ENCODE peak calls at places on chromosomes 2 and 18, in seven cellular contexts. I is spleen, X is IMR-90, W is aorta, E is lung, B is K562, V is tibial nerve. T is an unnamed sample.

GRCh38 chr2:95031076-95031725 is 5.7 kb downstream of the MAL start:
- DNase-seq in X (no peak), V (no peak), B (no peak), E (no peak), W (no peak), I (no peak), T (no peak)

GRCh38 chr2:143264851-143265250 is 135.6 kb downstream of the ARHGAP15 start:
- DNase-seq in W (no peak), E (no peak), B (no peak), X (peak; percentile 92), V (no peak), I (no peak), T (no peak)

GRCh38 chr18:12631831-12632477 is 26.0 kb downstream of the SPIRE1 start:
- DNase-seq in V (no peak), W (no peak), E (no peak), X (no peak), I (no peak), B (peak; percentile 21), T (no peak)

GRCh38 chr2:36530178-36530982 is 67.6 kb downstream of the FEZ2 start:
- DNase-seq in X (peak; percentile 88), W (no peak), I (no peak), E (no peak), B (no peak), V (no peak), T (no peak)

GRCh38 chr2:207142461-207142860 is 23.3 kb downstream of the KLF7 start:
- DNase-seq in X (no peak), V (no peak), W (no peak), I (no peak), E (no peak), B (no peak), T (no peak)

GRCh38 chr18:23837591-23837990 is 148.3 kb downstream of the LAMA3 start:
- DNase-seq in W (peak; percentile 52), E (no peak), X (peak; percentile 86), I (no peak), V (no peak), B (no peak), T (peak; percentile 85)

GRCh38 chr2:15807418-15808220 is 132.7 kb upstream of the MYCN start:
- DNase-seq in B (no peak), W (no peak), E (no peak), V (no peak), I (no peak), X (no peak), T (no peak)

GRCh38 chr2:136136921-136137320 is 19.0 kb upstream of the CXCR4 start:
- DNase-seq in W (no peak), V (no peak), X (no peak), E (no peak), B (no peak), I (no peak), T (no peak)

GRCh38 chr2:163551974-163552373 is 183.8 kb downstream of the FIGN start:
- DNase-seq in W (no peak), E (no peak), X (no peak), I (no peak), B (no peak), V (no peak), T (no peak)

GRCh38 chr2:55163258-55163657 is 68.8 kb downstream of the CLHC1 start:
- DNase-seq in V (no peak), I (no peak), E (no peak), W (no peak), X (peak; percentile 71), B (no peak), T (no peak)

GRCh38 chr2:41736105-41736567 is 311.7 kb upstream of the PKDCC start:
- DNase-seq in E (no peak), I (no peak), W (peak; percentile 45), V (no peak), X (no peak), B (no peak), T (peak; percentile 55)

GRCh38 chr2:30410217-30410616 is 36.8 kb upstream of the LCLAT1 start:
- DNase-seq in E (no peak), X (peak; percentile 91), W (no peak), B (no peak), V (no peak), I (no peak), T (peak; percentile 68)

GRCh38 chr2:105744091-105744908 is 412 bp upstream of the NCK2 start:
- DNase-seq in W (peak; percentile 74), I (peak; percentile 94), X (peak; percentile 28), V (no peak), B (peak; percentile 93), E (peak; percentile 60), T (no peak)

GRCh38 chr18:46070232-46070631 is 1.8 kb downstream of the PSTPIP2 start:
- DNase-seq in B (no peak), I (no peak), V (no peak), E (no peak), W (no peak), X (no peak), T (no peak)

GRCh38 chr2:148644885-148645134 is 259 bp downstream of the EPC2 start:
- DNase-seq in V (no peak), W (no peak), E (no peak), I (no peak), B (no peak), X (no peak), T (no peak)

GRCh38 chr2:203928849-203929248 is 7.7 kb upstream of the ICOS start:
- DNase-seq in I (no peak), V (no peak), W (no peak), E (no peak), B (no peak), X (peak; percentile 5), T (no peak)

GRCh38 chr2:219570194-219570923 is 980 bp downstream of the OBSL1 start:
- DNase-seq in V (no peak), X (peak; percentile 19), E (no peak), B (peak; percentile 38), W (peak; percentile 55), I (no peak), T (no peak)

GRCh38 chr2:96241901-96242611 is 23.7 kb downstream of the TMEM127 start:
- DNase-seq in I (peak; percentile 92), W (peak; percentile 80), B (no peak), X (peak; percentile 86), E (peak; percentile 63), V (no peak), T (peak; percentile 65)

GRCh38 chr18:28793911-28794310 is 617.0 kb upstream of the CDH2 start:
- DNase-seq in W (no peak), V (no peak), E (no peak), X (no peak), I (no peak), B (no peak), T (no peak)

GRCh38 chr2:177169810-177170514 is 42.6 kb upstream of the HNRNPA3 start:
- DNase-seq in B (no peak), X (no peak), V (no peak), I (no peak), E (peak; percentile 75), W (no peak), T (peak; percentile 97)

GRCh38 chr2:96669539-96670215 is 27.1 kb downstream of the FER1L5 start:
- DNase-seq in X (no peak), I (no peak), B (no peak), E (no peak), V (no peak), W (no peak), T (no peak)

GRCh38 chr2:200383380-200384110 is 77.1 kb downstream of the SPATS2L start:
- DNase-seq in I (no peak), V (no peak), X (peak; percentile 80), W (no peak), E (no peak), B (no peak), T (peak; percentile 78)

GRCh38 chr2:96906719-96907404 is 37.0 kb upstream of the SEMA4C start:
- DNase-seq in E (no peak), V (peak; percentile 62), W (peak; percentile 82), X (no peak), B (no peak), I (no peak), T (no peak)

GRCh38 chr2:16284941-16285625 is 344.7 kb downstream of the MYCN start:
- DNase-seq in E (no peak), B (no peak), I (no peak), W (no peak), V (no peak), X (no peak), T (no peak)

GRCh38 chr2:151771599-151772358 is 37.5 kb upstream of the NEB start:
- DNase-seq in I (peak; percentile 89), W (peak; percentile 58), E (peak; percentile 38), X (peak; percentile 94), V (no peak), B (no peak), T (no peak)

GRCh38 chr18:7892556-7892955 is 325.4 kb downstream of the PTPRM start:
- DNase-seq in B (no peak), I (no peak), X (no peak), V (no peak), E (no peak), W (no peak), T (no peak)

DNA sequence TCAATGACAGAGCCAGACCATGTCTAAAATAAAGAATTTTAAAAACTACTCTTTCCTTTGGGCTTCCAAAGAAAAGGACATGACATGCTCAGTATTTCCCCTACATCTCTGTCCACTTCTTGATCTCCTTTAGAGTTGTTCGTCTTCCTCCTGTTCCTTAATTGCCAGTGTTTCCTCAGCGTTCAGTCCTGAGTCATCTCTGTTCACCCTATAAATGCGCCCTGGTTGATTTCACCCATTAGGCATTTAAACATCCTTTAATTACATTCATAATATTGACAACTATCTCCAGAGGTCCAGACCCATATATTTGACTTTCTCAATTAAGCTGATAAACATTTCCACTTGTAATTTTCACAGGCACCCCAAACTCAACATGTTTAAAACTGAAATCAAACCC is 64.0 kb downstream of the AAK1 start:
- DNase-seq in X (no peak), E (no peak), B (no peak), W (no peak), V (no peak), I (no peak), T (no peak)
- H3K4me1 ChIP-seq in X (peaks cover 20% of the 10 kb centered on the region), E (peaks cover 10% of the 10 kb centered on the region), B (peaks cover 24% of the 10 kb centered on the region), W (peaks cover 2% of the 10 kb centered on the region), V (peaks cover 13% of the 10 kb centered on the region), I (peaks cover 23% of the 10 kb centered on the region), T (peaks cover 14% of the 10 kb centered on the region)

GRCh38 chr2:70122470-70122869 is 35.2 kb downstream of the PCBP1 start:
- DNase-seq in E (no peak), V (no peak), B (no peak), X (no peak), I (no peak), W (no peak), T (no peak)
- H3K27ac ChIP-seq in E (no peak overlapping the region), V (peak overlapping the region; percentile 100), B (peak overlapping the region; percentile 100), X (no peak overlapping the region), I (peak overlapping the region; percentile 100), W (no peak overlapping the region), T (no peak overlapping the region)

GRCh38 chr18:62788111-62788510 is 72.8 kb downstream of the PHLPP1 start:
- DNase-seq in E (no peak), V (no peak), B (no peak), W (no peak), I (no peak), X (no peak), T (no peak)
- H3K4me1 ChIP-seq in E (no peaks in the 10 kb centered on the region), V (peaks cover 5% of the 10 kb centered on the region), B (peaks cover 4% of the 10 kb centered on the region), W (peaks cover 2% of the 10 kb centered on the region), I (peaks cover 11% of the 10 kb centered on the region), X (peaks cover 5% of the 10 kb centered on the region), T (no peaks in the 10 kb centered on the region)

GRCh38 chr2:118489712-118490255 is 357.7 kb downstream of the EN1 start:
- DNase-seq in B (no peak), E (no peak), V (no peak), X (no peak), I (no peak), W (no peak), T (no peak)
- H3K27ac ChIP-seq in B (no peak overlapping the region), E (no peak overlapping the region), V (no peak overlapping the region), X (no peak overlapping the region), I (no peak overlapping the region), W (no peak overlapping the region), T (no peak overlapping the region)

T was measured in foreskin keratinocyte.